ENCODE peak calls at places on chromosomes 4 and X, in six cellular contexts. A is WTC11, J is A549, Q is K562, G is HepG2, Z is H1. P is an unnamed sample.

GRCh38 chrX:23803931-23804381 is 21.0 kb downstream of the SAT1 start:
- DNase-seq in A (no peak), J (peak; percentile 96), Q (no peak), G (peak; percentile 70), Z (no peak), P (peak; percentile 86)

GRCh38 chr4:18935956-18936355 is 914.4 kb upstream of the LCORL start:
- DNase-seq in A (peak; percentile 9), J (no peak), Q (no peak), G (no peak), Z (no peak), P (no peak)

GRCh38 chrX:31546130-31546529 is 474.3 kb upstream of the FTHL17 start:
- DNase-seq in A (no peak), J (no peak), Q (peak; percentile 7), G (no peak), Z (no peak), P (peak; percentile 60)

GRCh38 chr4:172009461-172009860 is 196.3 kb downstream of the GALNTL6 start:
- DNase-seq in A (no peak), J (no peak), Q (no peak), G (no peak), Z (no peak), P (no peak)

GRCh38 chr4:6066191-6066590 is 48.0 kb upstream of the C4orf50 start:
- DNase-seq in A (no peak), J (no peak), Q (no peak), G (no peak), Z (no peak), P (no peak)

GRCh38 chr4:122827258-122827887 is 742 bp downstream of the FGF2 start:
- DNase-seq in A (peak; percentile 36), J (no peak), Q (peak; percentile 62), G (no peak), Z (no peak), P (peak; percentile 55)

GRCh38 chrX:117274943-117275342 is 812.2 kb upstream of the CT83 start:
- DNase-seq in A (no peak), J (no peak), Q (no peak), G (no peak), Z (no peak), P (no peak)

GRCh38 chr4:88320174-88320779 is 35.9 kb upstream of the PPM1K start:
- DNase-seq in A (no peak), J (no peak), Q (no peak), G (no peak), Z (no peak), P (peak; percentile 52)

GRCh38 chrX:153631346-153631745 is 15.7 kb upstream of the DUSP9 start:
- DNase-seq in A (no peak), J (no peak), Q (no peak), G (no peak), Z (no peak), P (no peak)

GRCh38 chrX:151711787-151712186 is 4.0 kb upstream of the FATE1 start:
- DNase-seq in A (no peak), J (no peak), Q (no peak), G (no peak), Z (no peak), P (peak; percentile 1)

GRCh38 chr4:7970031-7970946 is 30.6 kb upstream of the AFAP1 start:
- DNase-seq in A (no peak), J (peak; percentile 74), Q (no peak), G (peak; percentile 76), Z (no peak), P (peak; percentile 12)

GRCh38 chrX:77493677-77494553 is 46.7 kb downstream of the FGF16 start:
- DNase-seq in A (peak; percentile 60), J (peak; percentile 13), Q (peak; percentile 75), G (peak; percentile 7), Z (peak; percentile 59), P (no peak)

GRCh38 chrX:18354369-18355329 is at the start of gene SCML2:
- DNase-seq in A (peak; percentile 34), J (peak; percentile 60), Q (peak; percentile 74), G (peak; percentile 5), Z (no peak), P (peak; percentile 26)

GRCh38 chrX:151982217-151982616 is 7.7 kb upstream of the GABRE start:
- DNase-seq in A (no peak), J (peak; percentile 75), Q (peak; percentile 57), G (peak; percentile 78), Z (no peak), P (peak; percentile 76)

GRCh38 chrX:18666614-18667013 is 5.3 kb downstream of the RS1 start:
- DNase-seq in A (no peak), J (no peak), Q (no peak), G (no peak), Z (no peak), P (no peak)

GRCh38 chrX:153848325-153848724 is 18.0 kb upstream of the PDZD4 start:
- DNase-seq in A (no peak), J (no peak), Q (no peak), G (no peak), Z (no peak), P (no peak)

GRCh38 chr4:152803541-152803940 is 23.8 kb downstream of the ARFIP1 start:
- DNase-seq in A (no peak), J (no peak), Q (no peak), G (no peak), Z (no peak), P (no peak)

GRCh38 chr4:160514126-160514525 is 1411.2 kb downstream of the RAPGEF2 start:
- DNase-seq in A (no peak), J (no peak), Q (no peak), G (no peak), Z (no peak), P (no peak)

GRCh38 chr4:148273501-148273986 is 168.7 kb downstream of the NR3C2 start:
- DNase-seq in A (no peak), J (no peak), Q (no peak), G (no peak), Z (no peak), P (peak; percentile 43)

GRCh38 chr4:118716304-118716703 is 31.1 kb downstream of the METTL14 start:
- DNase-seq in A (no peak), J (no peak), Q (no peak), G (no peak), Z (no peak), P (no peak)

GRCh38 chrX:16368696-16369095 is 201.4 kb downstream of the MAGEB17 start:
- DNase-seq in A (no peak), J (no peak), Q (no peak), G (no peak), Z (no peak), P (no peak)

GRCh38 chrX:132837126-132837525 is 121.3 kb downstream of the HS6ST2 start:
- DNase-seq in A (no peak), J (no peak), Q (no peak), G (no peak), Z (no peak), P (peak; percentile 92)

GRCh38 chr4:67522851-67523671 is 22.2 kb downstream of the CENPC start:
- DNase-seq in A (no peak), J (no peak), Q (peak; percentile 88), G (no peak), Z (no peak), P (peak; percentile 82)

GRCh38 chrX:137684591-137684990 is 118.7 kb downstream of the ZIC3 start:
- DNase-seq in A (no peak), J (no peak), Q (no peak), G (no peak), Z (no peak), P (no peak)

GRCh38 chrX:130902446-130902782 is 595 bp downstream of the ENOX2 start:
- DNase-seq in A (no peak), J (no peak), Q (no peak), G (no peak), Z (no peak), P (no peak)

GRCh38 chr4:46323891-46324290 is 66.0 kb downstream of the GABRA2 start:
- DNase-seq in A (no peak), J (no peak), Q (no peak), G (no peak), Z (no peak), P (no peak)

GRCh38 chrX:15206306-15206705 is 63.6 kb downstream of the ASB9 start:
- DNase-seq in A (no peak), J (no peak), Q (peak; percentile 5), G (no peak), Z (no peak), P (peak; percentile 14)

GRCh38 chr4:121072080-121072835 is at the start of gene NDNF:
- DNase-seq in A (peak; percentile 52), J (no peak), Q (no peak), G (peak; percentile 1), Z (no peak), P (peak; percentile 12)

GRCh38 chr4:25696409-25696808 is 40.8 kb downstream of the SLC34A2 start:
- DNase-seq in A (no peak), J (no peak), Q (no peak), G (no peak), Z (no peak), P (no peak)

GRCh38 chrX:143788265-143788664 is 67.7 kb upstream of the SPANXN2 start:
- DNase-seq in A (no peak), J (peak; percentile 0), Q (peak; percentile 1), G (no peak), Z (no peak), P (no peak)
- TF ChIP-seq JUN in A (no peak), J (no peak), Q (no peak), G (no peak), Z (no peak), P (no peak)

DNA sequence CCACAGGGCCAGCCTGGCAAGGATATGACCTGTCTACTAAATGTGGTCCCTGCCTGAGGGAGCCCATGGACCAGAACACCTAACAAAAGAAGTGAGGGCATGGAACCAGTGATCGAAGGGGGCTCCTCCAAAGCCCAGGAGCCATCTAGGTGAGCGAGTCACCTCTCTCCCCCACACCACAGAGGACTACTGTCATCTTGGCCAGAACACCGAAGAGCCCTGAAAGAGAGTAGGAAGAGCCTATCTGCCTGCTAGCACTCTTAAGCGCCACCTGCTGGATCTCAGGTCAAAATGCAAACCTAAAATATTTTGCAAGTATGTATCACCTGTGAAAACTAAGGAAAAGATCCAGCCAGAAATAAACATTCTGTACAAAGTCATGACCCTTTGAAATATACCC is 137.9 kb upstream of the ZXDB start:
- DNase-seq in A (no peak), J (peak; percentile 37), Q (peak; percentile 32), G (peak; percentile 28), Z (peak; percentile 0), P (peak; percentile 36)
- TF ChIP-seq JUN in A (no peak), J (no peak), Q (no peak), G (no peak), Z (no peak), P (no peak)

GRCh38 chr4:15695240-15695699 is 7.6 kb upstream of the BST1 start:
- DNase-seq in A (peak; percentile 23), J (peak; percentile 82), Q (no peak), G (no peak), Z (no peak), P (peak; percentile 43)
- TF ChIP-seq JUN in A (no peak), J (no peak), Q (no peak), G (no peak), Z (no peak), P (peak; percentile 16)

DNA sequence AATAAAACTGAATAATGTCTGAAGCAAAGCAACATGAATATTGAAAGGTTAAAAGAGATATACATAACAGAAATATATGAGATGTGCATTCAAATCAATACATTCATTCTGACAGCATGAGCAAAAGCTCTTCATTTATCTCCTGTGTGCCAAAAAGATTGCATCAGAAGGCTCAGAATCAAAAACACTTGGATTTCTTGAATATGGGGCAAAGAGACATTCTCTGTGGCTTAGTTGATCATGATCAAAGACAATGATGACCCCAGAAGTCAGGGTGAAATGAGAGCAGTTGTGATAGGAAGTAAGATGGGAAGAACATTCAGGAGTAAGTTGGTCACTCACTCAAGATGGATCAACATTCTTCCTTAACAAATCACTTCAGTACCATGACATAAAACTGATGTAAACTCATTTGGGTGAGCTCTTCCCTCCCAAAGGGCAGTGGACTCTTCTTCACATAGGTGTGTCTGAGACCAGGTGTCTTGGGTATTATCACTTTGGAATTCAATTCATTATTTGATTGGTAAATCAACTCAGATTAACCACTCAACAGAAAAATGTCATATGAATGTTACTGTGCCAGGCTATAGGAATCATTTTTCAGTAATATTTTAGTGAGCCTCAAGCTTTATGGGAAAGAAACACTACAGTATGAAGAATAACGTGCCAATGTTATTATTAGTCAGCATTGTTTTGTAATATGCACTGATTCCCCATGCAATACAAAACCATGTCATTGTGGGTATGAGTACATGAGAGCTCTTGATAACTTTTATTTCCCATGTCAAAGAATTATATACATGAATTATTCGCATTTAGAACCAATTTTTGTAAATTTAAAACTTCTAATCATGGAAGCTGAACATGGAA is 58.4 kb upstream of the ETNPPL start:
- DNase-seq in A (no peak), J (no peak), Q (no peak), G (no peak), Z (no peak), P (no peak)
- TF ChIP-seq JUN in A (no peak), J (no peak), Q (no peak), G (no peak), Z (no peak), P (no peak)